ENCODE peak calls at places on chromosomes 1 and 21, in eight cellular contexts. Q is HepG2, X is PC-3, T is K562, V is A673, E is MM.1S, P is mammary epithelial cell, A is neural progenitor cell. D is an unnamed sample. For H3K4me1, the result is how much of the 10 kb centered on the place peaks cover.

GRCh38 chr1:243996223-243996622 is 54.9 kb upstream of the ZBTB18 start:
- DNase-seq in Q (no peak), X (no peak), T (no peak), V (no peak), E (no peak), P (no peak), A (no peak), D (no peak)

GRCh38 chr1:23456226-23456625 is 27.8 kb downstream of the ASAP3 start:
- DNase-seq in Q (no peak), X (peak), T (no peak), V (no peak), E (no peak), P (peak), A (no peak), D (peak)

GRCh38 chr1:119878171-119878570 is 18.1 kb downstream of the ADAM30 start:
- DNase-seq in Q (no peak), X (no peak), T (no peak), V (peak), E (no peak), P (no peak), A (no peak), D (no peak)

GRCh38 chr1:11735531-11735853 is 444 bp upstream of the AGTRAP start:
- DNase-seq in Q (no peak), X (no peak), T (no peak), V (no peak), E (no peak), P (no peak), A (no peak), D (no peak)

GRCh38 chr1:202836616-202837403 is 26.1 kb downstream of the PCAT6 start:
- DNase-seq in Q (no peak), X (peak), T (no peak), V (no peak), E (no peak), P (peak), A (no peak), D (no peak)

GRCh38 chr21:46570631-46571030 is 34.3 kb downstream of the S100B start:
- DNase-seq in Q (no peak), X (no peak), T (no peak), V (no peak), E (no peak), P (no peak), A (no peak), D (no peak)

GRCh38 chr1:7044471-7044805 is 259.2 kb downstream of the CAMTA1 start:
- DNase-seq in Q (no peak), X (no peak), T (no peak), V (no peak), E (no peak), P (no peak), A (no peak), D (no peak)

GRCh38 chr1:32353431-32353830 is 8.9 kb downstream of the FAM229A start:
- DNase-seq in Q (no peak), X (no peak), T (no peak), V (no peak), E (no peak), P (no peak), A (no peak), D (no peak)

GRCh38 chr21:33490991-33491372 is 534 bp downstream of the DNAJC28 start:
- DNase-seq in Q (no peak), X (no peak), T (no peak), V (peak), E (no peak), P (peak), A (peak), D (peak)

GRCh38 chr21:39373634-39374033 is 24.7 kb upstream of the HMGN1 start:
- DNase-seq in Q (peak), X (peak), T (peak), V (peak), E (no peak), P (peak), A (peak), D (peak)

GRCh38 chr21:15751561-15751960 is 21.8 kb downstream of the USP25 start:
- DNase-seq in Q (no peak), X (no peak), T (no peak), V (no peak), E (no peak), P (no peak), A (no peak), D (no peak)

GRCh38 chr1:222844108-222844779 is 29.4 kb downstream of the DISP1 start:
- DNase-seq in Q (no peak), X (no peak), T (no peak), V (no peak), E (no peak), P (no peak), A (peak), D (peak)

GRCh38 chr1:159088566-159089183 is 12.1 kb upstream of the AIM2 start:
- DNase-seq in Q (no peak), X (no peak), T (no peak), V (no peak), E (no peak), P (no peak), A (no peak), D (no peak)

GRCh38 chr1:224357626-224358124 is 996 bp downstream of the CNIH4 start:
- DNase-seq in Q (peak), X (peak), T (peak), V (peak), E (no peak), P (peak), A (peak), D (peak)

DNA sequence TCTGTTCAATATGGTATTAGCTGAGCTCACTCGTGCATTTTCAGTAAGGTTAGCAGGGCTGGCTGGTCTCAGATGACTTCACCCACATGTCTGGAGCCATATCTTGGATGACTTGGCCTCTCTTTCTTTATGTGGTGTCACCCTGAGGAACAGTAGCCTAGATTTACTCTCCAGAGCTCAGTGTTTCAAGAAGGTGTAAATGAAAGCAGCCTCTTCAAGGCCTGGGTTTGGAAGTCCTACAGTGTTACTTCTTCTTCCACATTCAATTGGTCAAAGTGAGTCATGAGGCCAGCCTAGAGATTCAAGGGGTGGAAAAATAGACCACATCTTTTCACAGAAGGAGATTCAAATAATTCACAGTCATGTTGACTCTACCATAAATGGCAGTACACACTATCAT is 12.2 kb downstream of the VCAM1 start:
- DNase-seq in Q (no peak), X (no peak), T (no peak), V (no peak), E (no peak), P (no peak), A (no peak), D (no peak)
- H3K27ac ChIP-seq in Q (peak), X (no peak), T (no peak), V (no peak), E (no peak), P (no peak), A (no peak), D (no peak)

DNA sequence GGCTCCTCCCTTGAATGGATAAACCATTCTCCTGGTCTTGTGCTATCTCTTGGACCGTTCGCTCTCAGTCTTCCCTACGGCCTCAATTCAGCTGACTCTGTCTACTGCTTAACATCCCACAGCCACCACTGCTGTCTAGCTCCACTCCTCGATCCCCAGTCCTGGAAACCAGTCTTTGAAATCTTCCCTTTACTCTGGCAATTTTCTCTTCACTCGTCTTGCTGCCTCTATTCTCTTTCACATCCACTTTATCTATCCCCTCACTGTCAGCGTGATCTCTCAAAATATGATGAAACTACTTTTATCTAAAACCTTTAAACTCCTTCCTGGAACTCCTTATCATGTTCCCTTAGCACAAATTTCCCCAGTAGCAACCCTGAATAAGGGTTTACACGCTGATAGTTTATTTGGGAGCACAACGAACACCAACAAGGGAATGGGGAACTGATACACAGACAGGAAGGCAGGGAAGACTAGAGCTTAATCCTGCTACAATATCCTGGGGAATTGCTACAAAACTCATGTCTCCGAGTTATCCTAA is 131.6 kb upstream of the SAMSN1 start:
- DNase-seq in Q (no peak), X (no peak), T (peak), V (no peak), E (no peak), P (no peak), A (no peak), D (no peak)
- H3K4me1 ChIP-seq in Q (under half), X (under half), T (under half), V (under half), E (under half), P (under half), A (under half), D (under half)

GRCh38 chr1:184661801-184662200 is 92.9 kb downstream of the EDEM3 start:
- DNase-seq in Q (no peak), X (no peak), T (no peak), V (no peak), E (no peak), P (no peak), A (peak), D (no peak)
- TF ChIP-seq EZH2 in Q (no peak), X (no peak), T (no peak), V (no peak), E (no peak), P (no peak), A (no peak), D (no peak)

DNA sequence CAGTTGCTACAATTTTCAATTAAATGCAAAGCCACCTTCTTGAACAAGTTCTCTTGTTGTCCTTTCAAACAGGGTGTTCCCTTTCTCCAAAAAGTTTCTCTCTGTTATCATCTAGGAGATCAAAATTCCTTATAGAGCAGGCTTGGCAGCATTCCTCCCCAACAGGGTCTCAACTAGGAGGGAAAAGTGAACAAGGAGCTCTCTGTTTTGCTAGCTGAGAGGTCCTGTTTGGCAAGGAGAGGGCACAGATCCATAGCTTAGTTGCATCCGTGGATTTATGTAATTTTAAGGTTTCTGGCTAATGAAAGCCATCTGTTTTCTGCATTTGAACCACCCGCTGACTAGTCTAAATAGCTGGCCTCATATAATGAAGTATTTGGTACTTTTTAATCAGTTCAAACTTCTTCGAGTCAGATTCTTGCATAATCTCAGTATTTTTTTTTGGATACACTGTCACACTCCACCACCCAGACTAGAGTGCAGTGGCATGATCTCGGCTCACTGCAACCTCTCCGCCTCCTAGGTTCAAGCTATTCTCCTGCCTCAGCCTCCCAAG is 54.0 kb downstream of the APP start:
- DNase-seq in Q (peak), X (peak), T (no peak), V (peak), E (no peak), P (peak), A (no peak), D (peak)
- H3K27ac ChIP-seq in Q (no peak), X (peak), T (no peak), V (peak), E (no peak), P (peak), A (no peak), D (peak)

GRCh38 chr1:26853156-26853555 is 9.8 kb upstream of the SFN start:
- DNase-seq in Q (peak), X (peak), T (peak), V (peak), E (peak), P (peak), A (peak), D (peak)
- H3K4me1 ChIP-seq in Q (under half), X (half or more), T (under half), V (under half), E (under half), P (half or more), A (under half), D (under half)

DNA sequence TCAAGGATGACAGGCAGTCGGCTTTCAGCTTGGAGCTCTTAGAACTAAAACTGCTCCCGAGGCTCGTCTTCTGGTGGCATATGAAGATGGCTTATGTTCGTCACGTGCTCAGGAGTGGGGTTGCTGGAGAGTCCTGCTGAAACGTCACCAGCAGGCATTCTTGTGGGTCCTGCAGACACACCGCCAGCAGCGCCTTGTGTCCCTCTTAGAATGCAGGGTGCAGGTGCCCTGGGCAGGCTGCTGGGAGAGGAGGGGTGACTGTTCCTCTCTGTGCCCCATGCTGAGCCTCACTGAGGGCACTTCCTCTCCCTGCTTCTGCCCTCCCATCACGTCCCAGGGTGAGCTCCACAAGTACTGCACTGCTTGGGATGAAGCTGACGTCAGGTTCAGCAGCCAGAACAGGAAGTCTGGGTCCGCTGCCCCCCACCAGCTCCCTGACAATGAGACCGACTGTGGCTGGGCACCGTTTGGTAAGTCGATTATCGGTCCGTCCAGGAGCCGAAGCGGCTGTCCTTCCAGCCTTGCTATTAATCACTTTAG is 20.8 kb downstream of the SLC37A1 start:
- DNase-seq in Q (no peak), X (no peak), T (no peak), V (peak), E (no peak), P (no peak), A (no peak), D (no peak)
- TF ChIP-seq EZH2 in Q (no peak), X (no peak), T (no peak), V (no peak), E (no peak), P (no peak), A (no peak), D (no peak)

GRCh38 chr1:231497629-231498152 is 30.8 kb upstream of the TSNAX start:
- DNase-seq in Q (no peak), X (no peak), T (no peak), V (no peak), E (no peak), P (no peak), A (no peak), D (no peak)
- H3K27ac ChIP-seq in Q (no peak), X (no peak), T (no peak), V (no peak), E (no peak), P (no peak), A (no peak), D (no peak)

GRCh38 chr1:212288614-212289013 is 3.4 kb downstream of the PPP2R5A start:
- DNase-seq in Q (no peak), X (peak), T (peak), V (no peak), E (no peak), P (peak), A (no peak), D (peak)
- H3K4me1 ChIP-seq in Q (half or more), X (under half), T (under half), V (under half), E (under half), P (under half), A (under half), D (under half)

GRCh38 chr1:97337250-97338030 is 583.4 kb downstream of the DPYD start:
- DNase-seq in Q (no peak), X (peak), T (no peak), V (no peak), E (no peak), P (no peak), A (no peak), D (no peak)

GRCh38 chr1:97331165-97331564 is 589.7 kb downstream of the DPYD start:
- DNase-seq in Q (no peak), X (no peak), T (no peak), V (no peak), E (no peak), P (no peak), A (no peak), D (no peak)

GRCh38 chr1:97338347-97338746 is 582.5 kb downstream of the DPYD start:
- DNase-seq in Q (no peak), X (no peak), T (no peak), V (no peak), E (no peak), P (no peak), A (no peak), D (no peak)

GRCh38 chr1:97334454-97334853 is 586.4 kb downstream of the DPYD start:
- DNase-seq in Q (no peak), X (peak), T (no peak), V (peak), E (no peak), P (peak), A (no peak), D (peak)

DNA sequence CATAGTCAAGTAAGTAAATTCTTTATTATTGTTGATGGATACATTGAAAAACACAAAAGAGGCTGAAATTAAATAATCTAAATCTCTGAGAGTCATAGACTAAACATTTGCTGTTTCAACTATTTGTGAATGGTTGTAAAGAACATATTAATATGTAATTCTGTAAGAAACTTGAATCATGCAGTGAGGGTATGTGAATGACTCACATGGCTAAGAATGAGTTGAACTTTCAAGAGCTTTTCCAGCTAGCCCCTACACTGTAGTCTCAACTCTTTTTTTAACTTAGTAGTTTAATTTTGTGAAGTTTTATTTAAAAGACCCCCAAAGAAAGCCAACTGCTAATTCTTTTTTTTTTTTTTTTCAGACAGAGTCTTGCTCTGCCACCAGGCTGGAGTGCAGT is 588.1 kb downstream of the DPYD start:
- DNase-seq in Q (no peak), X (peak), T (no peak), V (no peak), E (no peak), P (peak), A (no peak), D (peak)
- TF ChIP-seq EZH2 in Q (no peak), X (no peak), T (no peak), V (no peak), E (no peak), P (no peak), A (no peak), D (no peak)